ENCODE peak calls at places on chromosomes 1 and 21, in nine cellular contexts. R is GM23338, S is spleen, C is sigmoid colon, A is HCT116, D is GM12892, I is HL-60, E is stomach, H is GM12891. O is an unnamed sample.
A peak's percentile ranks its signal among the peaks of the same experiment; 100 is the strongest.

GRCh38 chr1:186234976-186235686 is 139.9 kb downstream of the TPR start:
- DNase-seq in A (no peak), D (no peak), H (no peak), E (no peak), C (no peak), I (no peak), S (no peak), R (no peak), O (no peak)

GRCh38 chr1:22855668-22856606 is 116.7 kb downstream of the LACTBL1 start:
- DNase-seq in E (no peak), R (no peak), A (no peak), C (no peak), H (no peak), D (no peak), S (no peak), I (no peak), O (no peak)

GRCh38 chr1:153400244-153400643 is 9.4 kb upstream of the S100A8 start:
- DNase-seq in I (no peak), D (no peak), R (peak; percentile 53), S (no peak), A (no peak), H (no peak), C (no peak), E (no peak), O (no peak)

GRCh38 chr21:43827015-43827611 is 37.7 kb downstream of the RRP1 start:
- DNase-seq in R (no peak), H (no peak), C (peak; percentile 60), I (no peak), D (no peak), E (no peak), S (peak; percentile 67), A (peak; percentile 27), O (no peak)

GRCh38 chr1:59046730-59047157 is 250.2 kb upstream of the FGGY start:
- DNase-seq in E (peak; percentile 36), S (peak; percentile 78), H (peak; percentile 39), R (peak; percentile 21), C (no peak), D (peak; percentile 48), A (no peak), I (no peak), O (peak; percentile 50)

GRCh38 chr1:199728345-199728744 is 299.2 kb upstream of the NR5A2 start:
- DNase-seq in A (no peak), S (no peak), E (no peak), D (no peak), R (no peak), I (no peak), H (no peak), C (no peak), O (no peak)

GRCh38 chr1:234533034-234533571 is 54.1 kb upstream of the TARBP1 start:
- DNase-seq in R (no peak), A (no peak), H (no peak), S (peak; percentile 50), C (peak; percentile 94), D (no peak), E (no peak), I (no peak), O (peak; percentile 47)

GRCh38 chr1:238552271-238552670 is 661.5 kb upstream of the ZP4 start:
- DNase-seq in D (no peak), R (no peak), E (no peak), S (no peak), I (no peak), C (no peak), H (no peak), A (no peak), O (no peak)

GRCh38 chr1:199612976-199613774 is 414.3 kb upstream of the NR5A2 start:
- DNase-seq in R (no peak), A (no peak), D (no peak), S (no peak), H (no peak), C (no peak), I (peak; percentile 64), E (no peak), O (no peak)

DNA sequence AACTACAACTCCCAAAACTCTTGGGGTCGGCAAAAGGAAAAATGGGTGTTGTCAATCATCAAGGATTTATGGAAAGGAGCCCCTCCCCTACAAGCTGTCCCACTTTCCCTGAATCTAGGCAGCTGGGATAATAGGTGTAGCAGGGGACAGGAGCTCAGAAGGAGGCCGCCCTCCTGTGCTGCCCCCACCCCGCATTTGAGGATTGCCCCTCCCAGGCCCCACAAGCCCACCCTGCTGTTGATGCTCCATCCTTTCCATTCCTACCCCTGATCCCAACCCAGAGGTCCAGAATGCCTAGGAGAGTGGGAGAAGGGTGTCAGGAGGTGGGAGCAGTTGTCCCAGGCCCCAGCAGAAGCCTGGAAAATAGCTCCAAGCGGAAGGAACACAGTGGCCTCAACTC is 1.9 kb upstream of the MRPL24 start:
- DNase-seq in S (peak; percentile 71), E (no peak), I (no peak), A (no peak), R (no peak), H (no peak), D (no peak), C (no peak), O (no peak)
- TF ChIP-seq POLR2AphosphoS5 in S (no peak), E (no peak), I (no peak), A (no peak), R (no peak), H (no peak), D (no peak), C (no peak), O (no peak)

DNA sequence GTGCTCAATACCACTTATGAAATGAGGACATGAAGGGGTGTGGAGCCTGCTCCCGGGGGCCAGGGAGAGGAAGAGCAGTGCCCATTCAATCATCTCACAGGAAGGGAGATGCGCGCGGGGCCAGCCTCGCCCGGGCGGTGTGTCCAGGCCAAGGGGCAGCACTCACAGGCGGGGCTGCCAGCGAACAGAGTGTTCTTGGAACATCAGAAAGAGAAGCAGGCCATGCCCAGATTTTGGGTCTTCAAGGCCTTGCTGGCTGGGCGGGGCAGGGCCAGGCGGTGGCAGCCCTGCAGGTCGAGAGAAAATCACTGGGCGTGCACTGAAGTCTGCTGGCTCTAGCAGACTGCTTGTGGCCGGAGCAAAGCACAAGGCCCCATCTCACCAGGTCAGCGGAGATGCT is 168.6 kb downstream of the PRDM16 start:
- DNase-seq in C (no peak), I (no peak), D (no peak), H (no peak), S (no peak), E (peak; percentile 72), A (no peak), R (no peak), O (no peak)
- TF ChIP-seq POLR2AphosphoS5 in C (no peak), I (no peak), D (no peak), H (no peak), S (no peak), E (no peak), A (no peak), R (no peak), O (no peak)

GRCh38 chr1:87968259-87968955 is 639.7 kb downstream of the LMO4 start:
- DNase-seq in S (no peak), D (no peak), R (peak; percentile 56), E (no peak), A (no peak), H (no peak), C (peak; percentile 76), I (no peak), O (peak; percentile 14)
- TF ChIP-seq POLR2AphosphoS5 in S (no peak), D (no peak), R (no peak), E (no peak), A (no peak), H (no peak), C (no peak), I (no peak), O (no peak)

DNA sequence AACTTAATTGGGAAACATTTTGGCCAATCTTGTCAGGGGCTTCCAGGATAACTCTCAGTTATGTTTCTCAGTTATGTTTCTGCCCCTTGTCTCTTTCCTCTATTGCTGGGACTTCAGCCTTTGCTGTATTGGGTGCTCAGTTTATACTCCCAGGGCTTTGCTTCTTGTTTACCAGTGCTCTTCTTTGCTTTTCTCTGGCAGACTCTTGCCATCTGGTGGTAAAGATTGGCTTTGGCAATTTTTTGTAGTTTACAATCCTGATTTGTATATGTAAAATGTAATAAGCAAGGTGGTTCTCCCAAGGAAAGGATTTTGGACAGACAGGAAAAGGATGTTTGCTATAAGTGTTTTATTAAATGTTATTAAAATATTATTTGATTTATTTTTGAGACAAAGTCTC is 37.9 kb downstream of the FABP3 start:
- DNase-seq in I (peak; percentile 32), A (peak; percentile 32), S (no peak), E (no peak), H (peak; percentile 6), R (peak; percentile 65), C (no peak), D (no peak), O (no peak)
- TF ChIP-seq POLR2AphosphoS5 in I (no peak), A (no peak), S (no peak), E (no peak), H (no peak), R (no peak), C (no peak), D (no peak), O (no peak)

GRCh38 chr1:90714521-90714951 is 2.6 kb downstream of the BARHL2 start:
- DNase-seq in E (no peak), D (no peak), S (no peak), A (no peak), H (no peak), I (no peak), C (no peak), R (peak; percentile 62), O (no peak)

GRCh38 chr1:90716552-90717355 is at the start of gene BARHL2:
- DNase-seq in E (no peak), I (no peak), R (peak; percentile 53), A (no peak), C (no peak), S (no peak), H (no peak), D (no peak), O (no peak)

GRCh38 chr1:90713741-90714509 is 3.2 kb downstream of the BARHL2 start:
- DNase-seq in D (no peak), S (no peak), E (no peak), C (no peak), R (peak; percentile 65), A (no peak), H (no peak), I (no peak), O (no peak)

GRCh38 chr1:90716243-90716551 is 905 bp downstream of the BARHL2 start:
- DNase-seq in C (no peak), I (no peak), A (no peak), R (peak; percentile 64), H (no peak), S (no peak), E (no peak), D (no peak), O (no peak)

DNA sequence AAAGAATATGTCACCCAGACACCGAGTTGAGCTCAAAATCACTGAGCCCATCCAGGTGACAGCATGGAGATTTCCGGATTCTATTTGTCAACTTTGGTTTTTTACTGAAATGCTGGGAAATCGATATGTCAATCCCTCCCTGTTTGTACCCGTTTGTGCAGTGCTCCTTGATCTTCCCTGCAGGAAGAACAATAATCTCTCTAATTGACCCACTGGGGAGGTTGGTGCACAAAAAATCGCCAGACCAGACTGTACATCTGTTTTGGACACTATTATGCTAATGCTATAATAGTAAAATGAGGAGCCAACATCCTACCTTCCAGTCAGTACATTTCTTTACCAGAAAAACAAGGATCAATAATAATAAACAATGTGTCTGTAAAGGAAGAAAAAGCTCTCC is 1.8 kb downstream of the BARHL2 start:
- DNase-seq in E (no peak), A (no peak), D (no peak), R (no peak), C (no peak), I (no peak), H (no peak), S (no peak), O (no peak)
- TF ChIP-seq POLR2AphosphoS5 in E (no peak), A (no peak), D (no peak), R (no peak), C (no peak), I (no peak), H (no peak), S (no peak), O (no peak)

O was measured in transverse colon.